ENCODE peak calls at places on chromosome 1, in seven cellular contexts. J, Q, V, N, I, H and W are unnamed samples.
A peak's percentile ranks its signal among the peaks of the same experiment; 100 is the strongest.

GRCh38 chr1:201180901-201181300 is 9.7 kb upstream of the IGFN1 start:
- DNase-seq in N (no peak), I (no peak), H (no peak), J (peak; percentile 43), Q (no peak), V (no peak), W (peak; percentile 29)

GRCh38 chr1:175267716-175268416 is 75.3 kb upstream of the KIAA0040 start:
- DNase-seq in I (no peak), J (no peak), H (no peak), N (peak; percentile 31), Q (peak; percentile 55), V (no peak), W (peak; percentile 48)

GRCh38 chr1:203086992-203087763 is 1.4 kb upstream of the MYOG start:
- DNase-seq in J (no peak), V (no peak), N (no peak), Q (no peak), H (no peak), I (no peak), W (no peak)

GRCh38 chr1:228765543-228765942 is 30.3 kb downstream of the RHOU start:
- DNase-seq in I (no peak), Q (no peak), H (no peak), J (no peak), V (no peak), N (no peak), W (peak; percentile 66)

GRCh38 chr1:92909321-92909720 is 51.9 kb downstream of the DIPK1A start:
- DNase-seq in I (peak; percentile 39), N (no peak), H (no peak), J (no peak), V (no peak), Q (peak; percentile 87), W (no peak)

GRCh38 chr1:16172964-16173446 is 17.1 kb upstream of the EPHA2 start:
- DNase-seq in H (no peak), J (no peak), V (peak; percentile 81), Q (no peak), N (no peak), I (no peak), W (peak; percentile 69)

GRCh38 chr1:24503870-24504523 is 1.4 kb downstream of the RCAN3 start:
- DNase-seq in Q (no peak), N (no peak), V (no peak), I (no peak), H (no peak), J (no peak), W (no peak)

GRCh38 chr1:53285546-53285945 is 42.3 kb downstream of the LRP8 start:
- DNase-seq in J (no peak), H (no peak), I (no peak), Q (no peak), N (no peak), V (no peak), W (peak; percentile 49)

GRCh38 chr1:32201011-32201855 is 838 bp downstream of the CCDC28B start:
- DNase-seq in V (peak; percentile 78), I (no peak), Q (peak; percentile 51), H (peak; percentile 91), N (peak; percentile 62), J (peak; percentile 68), W (peak; percentile 89)

GRCh38 chr1:166947398-166948043 is 27.8 kb downstream of the ILDR2 start:
- DNase-seq in H (no peak), J (peak; percentile 67), Q (peak; percentile 65), V (peak; percentile 57), N (no peak), I (no peak), W (peak; percentile 86)
- H3K4me3 ChIP-seq in H (no peak overlapping the region), J (peak overlapping the region; percentile 39), Q (peak overlapping the region; percentile 34), V (no peak overlapping the region), N (no peak overlapping the region), I (peak overlapping the region; percentile 22), W (peak overlapping the region; percentile 41)

GRCh38 chr1:207711285-207711684 is 40.6 kb upstream of the CD46 start:
- DNase-seq in Q (no peak), J (no peak), V (peak; percentile 15), I (no peak), H (no peak), N (no peak), W (no peak)
- H3K4me3 ChIP-seq in Q (no peak overlapping the region), J (no peak overlapping the region), V (no peak overlapping the region), I (no peak overlapping the region), H (no peak overlapping the region), N (no peak overlapping the region), W (no peak overlapping the region)

DNA sequence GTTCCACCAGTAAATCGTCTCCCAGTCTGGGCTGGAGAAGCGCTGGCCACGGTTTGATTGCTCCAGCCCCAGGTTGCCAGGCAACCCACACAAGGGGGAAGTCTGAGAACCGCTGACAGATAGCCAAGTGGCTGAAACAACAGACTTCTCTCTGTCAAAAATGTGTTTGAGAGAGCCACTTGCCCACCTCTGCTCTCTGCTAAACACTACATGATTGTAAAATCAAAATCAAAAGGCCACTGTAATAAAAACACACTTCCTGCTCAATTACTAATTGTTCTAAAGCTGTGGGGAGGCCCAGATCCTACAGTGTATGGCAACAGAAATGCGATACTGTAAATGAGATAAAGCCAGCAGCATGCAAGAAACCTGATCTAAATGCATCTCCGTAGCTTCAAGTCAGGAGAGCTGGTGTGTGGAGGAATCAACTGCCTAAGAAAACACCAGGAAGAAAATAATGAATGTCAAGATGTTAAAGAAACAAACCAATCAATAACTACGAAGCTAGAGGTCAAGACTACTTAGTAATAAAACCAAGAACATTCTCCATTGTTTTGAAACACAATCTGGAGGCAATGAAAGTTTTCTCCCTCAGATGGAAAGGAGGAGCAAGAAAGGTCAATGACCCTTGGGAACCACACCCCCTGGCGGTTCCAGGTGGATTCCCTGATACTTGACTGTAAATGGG is 121.2 kb downstream of the SLC45A1 start:
- DNase-seq in Q (peak; percentile 89), H (no peak), N (peak; percentile 75), I (peak; percentile 62), J (peak; percentile 80), V (peak; percentile 81), W (peak; percentile 90)
- H3K4me3 ChIP-seq in Q (no peak overlapping the region), H (no peak overlapping the region), N (no peak overlapping the region), I (no peak overlapping the region), J (no peak overlapping the region), V (no peak overlapping the region), W (no peak overlapping the region)

GRCh38 chr1:119141660-119142059 is 1.2 kb upstream of the WARS2 start:
- DNase-seq in H (no peak), Q (no peak), J (no peak), N (no peak), I (no peak), V (no peak), W (no peak)
- H3K4me3 ChIP-seq in H (peak overlapping the region; percentile 79), Q (no peak overlapping the region), J (peak overlapping the region; percentile 71), N (no peak overlapping the region), I (no peak overlapping the region), V (peak overlapping the region; percentile 35), W (peak overlapping the region; percentile 93)